ENCODE peak calls at places on chromosome 14, in seven cellular contexts. K is fibroblast of lung, I is midbrain, Y is kidney tubule cell, U is NT2/D1, Q is astrocyte of the hippocampus, T is psoas muscle. B is an unnamed sample.

GRCh38 chr14:59511916-59512530 is 27.7 kb downstream of the JKAMP start:
- DNase-seq in K (no peak), I (no peak), Y (peak; percentile 60), U (peak; percentile 23), Q (peak; percentile 28), T (no peak), B (no peak)

GRCh38 chr14:21039585-21040369 is 2.4 kb upstream of the RNASE7 start:
- DNase-seq in K (peak; percentile 75), I (peak; percentile 84), Y (peak; percentile 55), U (no peak), Q (peak; percentile 74), T (peak; percentile 70), B (peak; percentile 92)

GRCh38 chr14:21092147-21093011 is 6.1 kb downstream of the ZNF219 start:
- DNase-seq in K (peak; percentile 70), I (peak; percentile 76), Y (peak; percentile 80), U (no peak), Q (peak; percentile 91), T (peak; percentile 92), B (peak; percentile 63)

GRCh38 chr14:67815573-67816235 is 686 bp downstream of the ZFYVE26 start:
- DNase-seq in K (peak; percentile 36), I (no peak), Y (peak; percentile 61), U (no peak), Q (peak; percentile 59), T (no peak), B (peak; percentile 16)

GRCh38 chr14:97930191-97930590 is 1133.0 kb downstream of the VRK1 start:
- DNase-seq in K (no peak), I (no peak), Y (no peak), U (no peak), Q (no peak), T (no peak), B (no peak)

GRCh38 chr14:77007975-77008421 is 20.5 kb downstream of the IRF2BPL start:
- DNase-seq in K (no peak), I (no peak), Y (no peak), U (no peak), Q (no peak), T (peak; percentile 87), B (no peak)

GRCh38 chr14:103538291-103539055 is 9.5 kb downstream of the TRMT61A start:
- DNase-seq in K (no peak), I (peak; percentile 35), Y (no peak), U (no peak), Q (no peak), T (peak; percentile 73), B (no peak)

GRCh38 chr14:105484069-105484996 is 2.4 kb upstream of the CRIP1 start:
- DNase-seq in K (no peak), I (no peak), Y (no peak), U (no peak), Q (no peak), T (no peak), B (no peak)

GRCh38 chr14:49766839-49767238 is 1.1 kb upstream of the KLHDC2 start:
- DNase-seq in K (peak; percentile 8), I (no peak), Y (no peak), U (no peak), Q (no peak), T (no peak), B (peak; percentile 3)

GRCh38 chr14:63286071-63286470 is 32.7 kb downstream of the GPHB5 start:
- DNase-seq in K (no peak), I (no peak), Y (no peak), U (no peak), Q (no peak), T (no peak), B (no peak)

GRCh38 chr14:77157716-77158115 is 16.1 kb upstream of the ZDHHC22 start:
- DNase-seq in K (no peak), I (no peak), Y (no peak), U (no peak), Q (no peak), T (no peak), B (no peak)

GRCh38 chr14:90726656-90727055 is 89.6 kb downstream of the TTC7B start:
- DNase-seq in K (peak; percentile 80), I (peak; percentile 65), Y (peak; percentile 51), U (peak; percentile 5), Q (peak; percentile 82), T (peak; percentile 81), B (peak; percentile 77)

GRCh38 chr14:105143451-105144230 is 24.9 kb downstream of the JAG2 start:
- DNase-seq in K (no peak), I (no peak), Y (no peak), U (no peak), Q (no peak), T (peak; percentile 41), B (no peak)

GRCh38 chr14:20757963-20758362 is 10.2 kb upstream of the EDDM3B start:
- DNase-seq in K (no peak), I (peak; percentile 26), Y (no peak), U (no peak), Q (no peak), T (no peak), B (peak; percentile 40)

GRCh38 chr14:55071870-55072640 is 20.6 kb downstream of the MAPK1IP1L start:
- DNase-seq in K (peak; percentile 67), I (peak; percentile 57), Y (peak; percentile 97), U (no peak), Q (peak; percentile 86), T (no peak), B (peak; percentile 74)

B was measured in globus pallidus.